ENCODE peak calls at places on chromosomes 16 and 17, in five cellular contexts. D is lower lobe of right lung, Y is body of pancreas, X is tibial artery, U is H9. C is an unnamed sample.

GRCh38 chr17:40458001-40458791 is 14.9 kb downstream of the IGFBP4 start:
- DNase-seq in D (no peak), Y (peak; percentile 66), X (no peak), U (no peak), C (no peak)

GRCh38 chr16:53754938-53755910 is 51.3 kb downstream of the FTO start:
- DNase-seq in D (no peak), Y (peak; percentile 82), X (no peak), U (no peak), C (peak; percentile 76)

GRCh38 chr16:12819126-12820117 is 15.7 kb upstream of the CPPED1 start:
- DNase-seq in D (peak; percentile 76), Y (peak; percentile 27), X (peak; percentile 77), U (peak; percentile 77), C (peak; percentile 70)

GRCh38 chr17:43664096-43664495 is 2.4 kb upstream of the MEOX1 start:
- DNase-seq in D (no peak), Y (no peak), X (no peak), U (no peak), C (no peak)

GRCh38 chr16:49644143-49644460 is 211.8 kb downstream of the ZNF423 start:
- DNase-seq in D (no peak), Y (no peak), X (no peak), U (no peak), C (no peak)

GRCh38 chr16:31474173-31474714 is 2.3 kb downstream of the TGFB1I1 start:
- DNase-seq in D (no peak), Y (no peak), X (no peak), U (no peak), C (no peak)

GRCh38 chr16:78727536-78727935 is 628.1 kb downstream of the WWOX start:
- DNase-seq in D (no peak), Y (no peak), X (no peak), U (no peak), C (peak; percentile 65)

GRCh38 chr16:56345406-56346050 is 79.8 kb downstream of the AMFR start:
- DNase-seq in D (peak; percentile 31), Y (no peak), X (no peak), U (no peak), C (peak; percentile 20)

GRCh38 chr16:26672206-26672605 is 394.5 kb upstream of the C16orf82 start:
- DNase-seq in D (no peak), Y (no peak), X (no peak), U (no peak), C (no peak)

GRCh38 chr17:78853926-78854394 is 13.3 kb upstream of the USP36 start:
- DNase-seq in D (no peak), Y (no peak), X (no peak), U (no peak), C (peak; percentile 73)

DNA sequence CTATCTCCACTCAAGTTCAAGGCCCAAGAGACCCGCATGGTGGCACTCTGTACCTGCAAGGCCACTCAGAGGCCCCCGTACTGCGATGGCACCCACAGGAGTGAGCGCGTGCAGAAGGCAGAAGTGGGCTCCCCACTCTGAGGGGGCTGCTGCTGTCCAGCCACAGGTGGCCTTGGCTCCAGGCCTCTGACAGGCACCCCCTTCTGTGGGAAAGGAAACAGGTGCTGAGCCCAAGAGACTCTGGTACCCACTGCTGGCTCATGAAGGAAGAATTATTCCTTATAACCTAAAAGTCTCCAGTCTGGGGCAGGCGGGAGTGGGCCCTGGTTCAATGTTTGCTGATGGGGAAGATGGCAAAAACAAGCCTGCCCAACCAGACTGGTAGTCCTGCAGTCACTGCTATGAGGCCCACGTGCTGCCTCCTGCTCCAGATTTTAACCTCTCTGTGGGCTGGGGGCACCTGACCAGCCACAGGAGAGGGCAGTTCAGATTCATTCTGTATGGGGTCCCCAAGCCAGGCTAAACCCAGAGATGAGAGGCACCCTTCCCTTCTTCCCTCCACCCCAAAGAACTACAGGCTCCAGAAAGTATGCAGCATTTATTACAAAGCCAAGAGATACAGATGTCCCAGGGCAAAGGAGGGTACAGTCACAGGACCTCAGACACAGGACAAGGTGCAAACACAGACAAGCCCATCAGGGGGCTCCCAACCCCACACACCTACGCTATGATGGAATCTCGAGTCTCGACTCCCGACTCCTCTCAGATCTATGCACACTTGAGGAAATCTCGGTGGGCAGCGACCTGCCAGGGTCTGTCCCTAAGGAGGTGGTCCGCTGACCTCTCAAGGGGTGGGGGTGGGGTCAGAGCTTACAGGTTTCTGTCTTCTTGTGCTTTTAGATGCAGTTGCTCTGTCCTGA is 3.4 kb downstream of the CISD3 start:
- DNase-seq in D (no peak), Y (peak; percentile 85), X (no peak), U (peak; percentile 70), C (peak; percentile 23)
- H3K4me1 ChIP-seq in D (peaks cover 45% of the 10 kb centered on the region), Y (peaks cover 64% of the 10 kb centered on the region), X (no peaks in the 10 kb centered on the region), U (peaks cover 2% of the 10 kb centered on the region), C (peaks cover 35% of the 10 kb centered on the region)

DNA sequence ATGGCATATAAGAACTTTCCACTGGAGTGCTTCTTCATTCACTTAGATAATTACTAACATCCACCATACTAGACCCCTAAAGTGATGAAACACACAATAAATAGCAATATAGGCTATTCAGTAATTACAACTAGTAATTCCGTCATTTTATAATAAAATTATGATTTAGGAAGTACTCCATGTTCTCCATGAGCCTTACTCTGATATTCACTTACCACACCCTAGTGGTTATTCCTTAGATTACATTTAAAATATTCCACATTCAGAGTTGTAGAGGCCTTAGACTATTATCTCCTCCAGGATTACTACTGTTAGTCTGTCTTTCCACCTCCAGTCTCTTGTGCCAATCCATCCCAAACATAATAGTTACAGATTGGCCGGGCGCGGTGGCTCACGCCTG is 62.4 kb downstream of the STH start:
- DNase-seq in D (no peak), Y (no peak), X (no peak), U (no peak), C (no peak)
- TF ChIP-seq CTCF in D (peak; percentile 30), Y (peak; percentile 41), X (peak; percentile 7), U (peak; percentile 59), C (no peak)

DNA sequence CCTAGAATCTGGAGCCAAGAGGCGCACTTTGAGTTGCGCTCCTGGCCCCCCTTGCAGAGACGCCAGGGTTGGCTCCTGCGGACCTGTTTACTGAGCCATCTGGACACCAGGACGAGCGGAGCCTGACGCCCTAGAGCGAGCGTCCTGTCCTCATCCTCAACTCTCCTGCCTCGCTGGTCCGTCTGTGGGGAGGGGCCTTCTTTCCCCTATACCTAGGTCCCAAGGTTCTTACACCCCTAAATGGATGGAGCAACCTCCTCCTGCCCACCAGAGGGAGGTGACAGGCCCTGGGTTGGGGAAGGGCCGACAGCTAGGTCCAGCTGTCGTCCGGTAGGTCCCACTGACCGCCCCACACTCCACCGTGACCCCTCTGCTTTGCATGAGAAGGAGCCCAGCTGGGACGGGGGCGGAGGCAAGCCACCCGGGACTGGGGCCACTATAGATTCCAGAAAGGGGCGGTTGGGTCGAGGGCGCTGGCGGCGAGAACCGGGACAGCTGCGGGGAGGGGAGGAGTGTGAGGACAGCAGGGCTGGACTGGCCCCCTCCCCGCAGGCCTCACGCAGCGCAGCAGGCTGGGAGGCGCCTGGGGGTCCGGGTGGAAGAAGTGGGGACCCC is 3.0 kb upstream of the LHX1 start:
- DNase-seq in D (no peak), Y (no peak), X (no peak), U (peak; percentile 72), C (no peak)
- H3K4me1 ChIP-seq in D (peaks cover 75% of the 10 kb centered on the region), Y (peaks cover 79% of the 10 kb centered on the region), X (peaks cover 4% of the 10 kb centered on the region), U (peaks cover 2% of the 10 kb centered on the region), C (peaks cover 58% of the 10 kb centered on the region)

DNA sequence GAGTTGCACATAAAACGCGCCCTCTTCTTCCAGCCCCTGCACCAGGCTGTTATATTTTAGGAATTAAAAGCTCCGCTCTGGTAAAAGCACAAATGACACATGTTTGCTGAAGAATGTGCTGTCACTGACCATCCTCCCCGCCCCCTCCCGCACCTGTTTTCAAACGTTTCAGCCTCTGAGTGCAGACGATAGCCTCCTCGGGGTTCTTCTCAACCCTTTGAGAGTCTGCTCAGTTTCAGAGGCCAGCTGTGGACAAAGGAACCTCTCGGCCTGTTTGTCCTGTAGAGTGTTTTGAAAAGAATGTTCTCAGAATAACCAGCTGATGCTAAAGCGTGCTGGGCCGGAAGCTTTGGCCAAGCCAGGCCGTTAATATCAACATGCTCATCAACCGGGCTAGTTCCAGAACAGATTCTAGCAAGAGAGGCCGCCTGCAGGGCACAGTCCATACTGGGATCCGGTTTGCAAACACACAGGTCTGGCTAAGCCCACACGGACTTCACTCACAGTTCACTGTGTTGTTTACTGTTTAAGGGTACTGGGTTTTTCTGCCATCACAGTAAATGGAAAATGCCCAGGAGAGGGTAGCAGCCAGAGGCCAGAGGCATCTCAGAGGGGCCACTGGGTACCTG is 6.4 kb upstream of the CACNG4 start:
- DNase-seq in D (no peak), Y (no peak), X (no peak), U (no peak), C (no peak)
- TF ChIP-seq CTCF in D (no peak), Y (no peak), X (no peak), U (no peak), C (no peak)

DNA sequence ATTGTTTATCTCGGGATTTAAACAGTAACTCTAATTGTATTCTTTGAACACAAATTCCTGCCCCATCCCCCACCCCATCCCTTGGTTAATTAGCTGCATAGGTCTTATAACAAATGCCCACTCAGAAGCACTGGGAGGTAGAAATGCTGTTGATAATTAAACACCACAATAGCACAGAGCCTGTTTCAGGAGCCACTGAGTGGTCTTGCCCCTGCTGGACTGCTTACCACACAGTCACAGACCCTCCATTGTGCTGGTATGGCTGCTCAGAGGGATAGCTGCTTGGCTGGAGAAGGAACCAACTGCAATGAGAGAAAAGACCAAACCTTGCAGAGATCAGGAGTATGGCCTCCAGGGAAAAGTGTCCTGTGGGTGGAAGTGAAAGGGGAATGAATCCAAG is 214.1 kb downstream of the ANKFN1 start:
- DNase-seq in D (no peak), Y (no peak), X (no peak), U (no peak), C (no peak)
- H3K4me1 ChIP-seq in D (no peaks in the 10 kb centered on the region), Y (no peaks in the 10 kb centered on the region), X (no peaks in the 10 kb centered on the region), U (peaks cover 4% of the 10 kb centered on the region), C (no peaks in the 10 kb centered on the region)

GRCh38 chr17:81889602-81890001 is 1.8 kb downstream of the ALYREF start:
- DNase-seq in D (no peak), Y (no peak), X (no peak), U (no peak), C (no peak)

GRCh38 chr17:81885869-81886548 is 5.4 kb downstream of the ALYREF start:
- DNase-seq in D (no peak), Y (no peak), X (peak; percentile 62), U (no peak), C (no peak)

GRCh38 chr17:81890447-81891302 is 711 bp downstream of the ALYREF start:
- DNase-seq in D (no peak), Y (no peak), X (peak; percentile 65), U (peak; percentile 31), C (no peak)

GRCh38 chr17:81888988-81889595 is 2.3 kb downstream of the ALYREF start:
- DNase-seq in D (no peak), Y (no peak), X (peak; percentile 64), U (no peak), C (no peak)

GRCh38 chr17:81888105-81888987 is 3.0 kb downstream of the ALYREF start:
- DNase-seq in D (no peak), Y (no peak), X (no peak), U (peak; percentile 30), C (no peak)
- TF ChIP-seq CTCF in D (no peak), Y (no peak), X (no peak), U (no peak), C (no peak)